ENCODE peak calls at places on chromosome 19, in ten cellular contexts. J, R, Z, G, A, C, I, S, P and N are unnamed samples.

GRCh38 chr19:48495391-48495790 is 16.2 kb downstream of the LMTK3 start:
- DNase-seq in J (peak; percentile 50), R (peak; percentile 87), Z (no peak), G (peak; percentile 17), A (no peak), C (no peak), I (no peak), S (no peak), P (no peak), N (no peak)

GRCh38 chr19:1038995-1039645 is 787 bp upstream of the ABCA7 start:
- DNase-seq in J (no peak), R (no peak), Z (peak; percentile 76), G (peak; percentile 58), A (no peak), C (no peak), I (peak; percentile 29), S (no peak), P (no peak), N (no peak)

GRCh38 chr19:3060852-3061182 is 1.5 kb downstream of the TLE5 start:
- DNase-seq in J (no peak), R (no peak), Z (no peak), G (no peak), A (no peak), C (no peak), I (no peak), S (no peak), P (no peak), N (no peak)

GRCh38 chr19:51219307-51219706 is 5.6 kb upstream of the CD33 start:
- DNase-seq in J (no peak), R (peak; percentile 70), Z (no peak), G (no peak), A (no peak), C (no peak), I (no peak), S (no peak), P (no peak), N (no peak)

GRCh38 chr19:47839913-47840312 is 18.2 kb downstream of the CRX start:
- DNase-seq in J (no peak), R (no peak), Z (peak; percentile 88), G (no peak), A (no peak), C (no peak), I (no peak), S (no peak), P (no peak), N (no peak)

GRCh38 chr19:5333581-5334365 is 6.8 kb downstream of the PTPRS start:
- DNase-seq in J (no peak), R (no peak), Z (no peak), G (no peak), A (no peak), C (peak; percentile 38), I (no peak), S (no peak), P (no peak), N (no peak)

GRCh38 chr19:7844951-7845350 is 14.9 kb downstream of the EVI5L start:
- DNase-seq in J (no peak), R (no peak), Z (no peak), G (no peak), A (no peak), C (no peak), I (no peak), S (no peak), P (no peak), N (no peak)

GRCh38 chr19:491146-491741 is 5.0 kb upstream of the MADCAM1 start:
- DNase-seq in J (no peak), R (no peak), Z (peak; percentile 77), G (peak; percentile 12), A (no peak), C (no peak), I (peak; percentile 28), S (no peak), P (no peak), N (no peak)

GRCh38 chr19:41695745-41696144 is 7.7 kb upstream of the CEACAM7 start:
- DNase-seq in J (no peak), R (no peak), Z (peak; percentile 36), G (no peak), A (no peak), C (no peak), I (no peak), S (no peak), P (no peak), N (no peak)

GRCh38 chr19:18029617-18030338 is 21.8 kb downstream of the ARRDC2 start:
- DNase-seq in J (no peak), R (no peak), Z (no peak), G (peak; percentile 56), A (no peak), C (peak; percentile 64), I (peak; percentile 58), S (peak; percentile 40), P (no peak), N (peak; percentile 27)

GRCh38 chr19:33054623-33055022 is 10.1 kb downstream of the RHPN2 start:
- DNase-seq in J (no peak), R (no peak), Z (no peak), G (no peak), A (no peak), C (peak; percentile 84), I (no peak), S (no peak), P (no peak), N (no peak)

GRCh38 chr19:47381121-47381520 is 32.0 kb downstream of the DHX34 start:
- DNase-seq in J (no peak), R (no peak), Z (no peak), G (no peak), A (no peak), C (no peak), I (no peak), S (no peak), P (no peak), N (no peak)

GRCh38 chr19:23070353-23070781 is 46.5 kb upstream of the ZNF730 start:
- DNase-seq in J (peak; percentile 8), R (no peak), Z (peak; percentile 75), G (peak; percentile 30), A (peak; percentile 36), C (no peak), I (peak; percentile 57), S (no peak), P (peak; percentile 52), N (no peak)

GRCh38 chr19:54114340-54114826 is 1.1 kb downstream of the TFPT start:
- DNase-seq in J (no peak), R (peak; percentile 79), Z (peak; percentile 77), G (peak; percentile 35), A (peak; percentile 70), C (peak; percentile 49), I (no peak), S (peak; percentile 21), P (no peak), N (no peak)

GRCh38 chr19:38852231-38853044 is 2.7 kb upstream of the HNRNPL start:
- DNase-seq in J (peak; percentile 59), R (peak; percentile 82), Z (peak; percentile 77), G (peak; percentile 83), A (peak; percentile 80), C (peak; percentile 72), I (peak; percentile 79), S (no peak), P (peak; percentile 82), N (peak; percentile 64)

GRCh38 chr19:42330521-42330835 is 5.0 kb downstream of the MEGF8 start:
- DNase-seq in J (no peak), R (no peak), Z (no peak), G (peak; percentile 49), A (no peak), C (no peak), I (no peak), S (no peak), P (no peak), N (no peak)

GRCh38 chr19:54470991-54471782 is 1.9 kb downstream of the CDC42EP5 start:
- DNase-seq in J (no peak), R (no peak), Z (peak; percentile 72), G (no peak), A (no peak), C (no peak), I (peak; percentile 66), S (no peak), P (no peak), N (peak; percentile 8)

GRCh38 chr19:3982701-3983541 is 2.3 kb downstream of the EEF2 start:
- DNase-seq in J (peak; percentile 70), R (no peak), Z (peak; percentile 61), G (peak; percentile 58), A (no peak), C (peak; percentile 81), I (no peak), S (no peak), P (peak; percentile 45), N (no peak)

GRCh38 chr19:49862411-49863253 is 4.7 kb downstream of the PNKP start:
- DNase-seq in J (no peak), R (no peak), Z (peak; percentile 89), G (no peak), A (no peak), C (no peak), I (peak; percentile 33), S (no peak), P (peak; percentile 54), N (no peak)

GRCh38 chr19:8371011-8371804 is 7.3 kb downstream of the ANGPTL4 start:
- DNase-seq in J (no peak), R (no peak), Z (no peak), G (no peak), A (no peak), C (no peak), I (no peak), S (no peak), P (no peak), N (no peak)